ENCODE peak calls at places on chromosomes 2 and 18, in seven cellular contexts. S, U, K, F, I, T and R are unnamed samples.

GRCh38 chr2:120734930-120735611 is 597 bp upstream of the GLI2 start:
- DNase-seq in S (no peak), U (no peak), K (no peak), F (peak), I (peak), T (no peak), R (no peak)

GRCh38 chr2:86336350-86337234 is 834 bp downstream of the REEP1 start:
- DNase-seq in S (no peak), U (no peak), K (peak), F (peak), I (peak), T (no peak), R (no peak)

GRCh38 chr2:230678451-230678850 is 34.2 kb upstream of the CAB39 start:
- DNase-seq in S (no peak), U (no peak), K (no peak), F (no peak), I (no peak), T (no peak), R (no peak)

GRCh38 chr2:176956791-176957190 is 255.8 kb upstream of the HNRNPA3 start:
- DNase-seq in S (no peak), U (no peak), K (no peak), F (no peak), I (no peak), T (no peak), R (no peak)

GRCh38 chr2:110755494-110756078 is 23.2 kb downstream of the ACOXL start:
- DNase-seq in S (no peak), U (no peak), K (peak), F (no peak), I (no peak), T (no peak), R (no peak)

GRCh38 chr2:171762879-171763573 is 75.8 kb downstream of the DYNC1I2 start:
- DNase-seq in S (no peak), U (no peak), K (no peak), F (no peak), I (no peak), T (peak), R (no peak)

GRCh38 chr2:55048514-55048924 is 1.7 kb downstream of the RTN4 start:
- DNase-seq in S (no peak), U (no peak), K (peak), F (peak), I (no peak), T (no peak), R (peak)

GRCh38 chr2:196354186-196354585 is 182.8 kb upstream of the STK17B start:
- DNase-seq in S (no peak), U (no peak), K (no peak), F (no peak), I (no peak), T (no peak), R (no peak)

GRCh38 chr2:206915136-206915535 is 24.2 kb upstream of the CPO start:
- DNase-seq in S (no peak), U (no peak), K (no peak), F (no peak), I (no peak), T (peak), R (no peak)

GRCh38 chr2:15127251-15127650 is 433.9 kb downstream of the NBAS start:
- DNase-seq in S (no peak), U (no peak), K (no peak), F (no peak), I (no peak), T (no peak), R (no peak)

GRCh38 chr2:30692829-30693265 is 114.4 kb downstream of the CAPN13 start:
- DNase-seq in S (no peak), U (no peak), K (no peak), F (no peak), I (no peak), T (no peak), R (no peak)

GRCh38 chr2:222423632-222424280 is 587 bp upstream of the SGPP2 start:
- DNase-seq in S (no peak), U (no peak), K (no peak), F (peak), I (no peak), T (no peak), R (no peak)

GRCh38 chr2:147662221-147662620 is 182.6 kb upstream of the ACVR2A start:
- DNase-seq in S (no peak), U (no peak), K (no peak), F (no peak), I (no peak), T (no peak), R (no peak)

GRCh38 chr18:10453885-10454772 is at the start of gene APCDD1:
- DNase-seq in S (no peak), U (peak), K (peak), F (peak), I (peak), T (no peak), R (peak)

GRCh38 chr2:199982444-199982843 is 27.1 kb downstream of the MAIP1 start:
- DNase-seq in S (no peak), U (no peak), K (no peak), F (no peak), I (no peak), T (no peak), R (no peak)

GRCh38 chr2:237486819-237487448 is at the start of gene MLPH:
- DNase-seq in S (no peak), U (no peak), K (no peak), F (peak), I (peak), T (no peak), R (peak)

GRCh38 chr18:22841840-22842239 is 91.3 kb upstream of the RBBP8 start:
- DNase-seq in S (no peak), U (no peak), K (no peak), F (no peak), I (no peak), T (no peak), R (no peak)